ENCODE peak calls at places on chromosomes 11 and 22, in eight cellular contexts. One of them, this sample, is unnamed.

GRCh38 chr11:96051820-96052219 is 127.9 kb upstream of the MTMR2 start:
- DNase-seq in A172: no peak
- DNase-seq in stimulated activated CD4-positive, alpha-beta T cell treated with anti-CD3 and anti-CD28 coated beads, Interleukin-2, amount 100 ng/mL, for 48 hours: no peak
- DNase-seq in cardiac muscle cell: no peak
- DNase-seq in right lobe of liver: no peak
- DNase-seq in SW 1271: no peak
- DNase-seq in uterus: no peak
- DNase-seq in ovary: no peak
- DNase-seq in this sample: no peak

GRCh38 chr11:68264741-68265540 is 6.8 kb downstream of the C11orf24 start:
- DNase-seq in SW 1271: no peak
- DNase-seq in stimulated activated CD4-positive, alpha-beta T cell treated with anti-CD3 and anti-CD28 coated beads, Interleukin-2, amount 100 ng/mL, for 48 hours: no peak
- DNase-seq in uterus: no peak
- DNase-seq in right lobe of liver: no peak
- DNase-seq in A172: no peak
- DNase-seq in cardiac muscle cell: no peak
- DNase-seq in ovary: no peak
- DNase-seq in this sample: no peak

GRCh38 chr11:74255741-74256369 is 55.6 kb downstream of the P4HA3 start:
- DNase-seq in ovary: peak
- DNase-seq in uterus: peak
- DNase-seq in stimulated activated CD4-positive, alpha-beta T cell treated with anti-CD3 and anti-CD28 coated beads, Interleukin-2, amount 100 ng/mL, for 48 hours: peak
- DNase-seq in A172: peak
- DNase-seq in SW 1271: no peak
- DNase-seq in cardiac muscle cell: peak
- DNase-seq in right lobe of liver: no peak
- DNase-seq in this sample: peak

GRCh38 chr11:131370090-131370751 is at the start of gene NTM:
- DNase-seq in cardiac muscle cell: peak
- DNase-seq in right lobe of liver: no peak
- DNase-seq in stimulated activated CD4-positive, alpha-beta T cell treated with anti-CD3 and anti-CD28 coated beads, Interleukin-2, amount 100 ng/mL, for 48 hours: no peak
- DNase-seq in A172: no peak
- DNase-seq in ovary: no peak
- DNase-seq in uterus: no peak
- DNase-seq in SW 1271: no peak
- DNase-seq in this sample: peak

GRCh38 chr22:39292561-39293074 is 26.8 kb downstream of the RPL3 start:
- DNase-seq in A172: peak
- DNase-seq in SW 1271: peak
- DNase-seq in cardiac muscle cell: peak
- DNase-seq in right lobe of liver: peak
- DNase-seq in uterus: peak
- DNase-seq in ovary: peak
- DNase-seq in stimulated activated CD4-positive, alpha-beta T cell treated with anti-CD3 and anti-CD28 coated beads, Interleukin-2, amount 100 ng/mL, for 48 hours: no peak
- DNase-seq in this sample: peak

GRCh38 chr11:12826441-12826840 is 152.2 kb downstream of the TEAD1 start:
- DNase-seq in A172: no peak
- DNase-seq in SW 1271: no peak
- DNase-seq in stimulated activated CD4-positive, alpha-beta T cell treated with anti-CD3 and anti-CD28 coated beads, Interleukin-2, amount 100 ng/mL, for 48 hours: no peak
- DNase-seq in cardiac muscle cell: no peak
- DNase-seq in ovary: no peak
- DNase-seq in right lobe of liver: no peak
- DNase-seq in uterus: no peak
- DNase-seq in this sample: no peak

GRCh38 chr22:20639343-20639742 is 131.9 kb downstream of the MED15 start:
- DNase-seq in SW 1271: no peak
- DNase-seq in ovary: no peak
- DNase-seq in A172: no peak
- DNase-seq in right lobe of liver: no peak
- DNase-seq in stimulated activated CD4-positive, alpha-beta T cell treated with anti-CD3 and anti-CD28 coated beads, Interleukin-2, amount 100 ng/mL, for 48 hours: no peak
- DNase-seq in uterus: no peak
- DNase-seq in cardiac muscle cell: no peak
- DNase-seq in this sample: no peak

GRCh38 chr22:42000466-42000865 is 1.9 kb downstream of the WBP2NL start:
- DNase-seq in right lobe of liver: no peak
- DNase-seq in ovary: no peak
- DNase-seq in stimulated activated CD4-positive, alpha-beta T cell treated with anti-CD3 and anti-CD28 coated beads, Interleukin-2, amount 100 ng/mL, for 48 hours: no peak
- DNase-seq in cardiac muscle cell: no peak
- DNase-seq in SW 1271: no peak
- DNase-seq in uterus: no peak
- DNase-seq in A172: no peak
- DNase-seq in this sample: no peak

GRCh38 chr11:30008946-30009525 is 7.8 kb downstream of the KCNA4 start:
- DNase-seq in A172: no peak
- DNase-seq in cardiac muscle cell: no peak
- DNase-seq in right lobe of liver: no peak
- DNase-seq in stimulated activated CD4-positive, alpha-beta T cell treated with anti-CD3 and anti-CD28 coated beads, Interleukin-2, amount 100 ng/mL, for 48 hours: no peak
- DNase-seq in SW 1271: no peak
- DNase-seq in uterus: no peak
- DNase-seq in ovary: no peak
- DNase-seq in this sample: no peak

GRCh38 chr11:1763336-1763795 is 361 bp downstream of the CTSD start:
- DNase-seq in SW 1271: no peak
- DNase-seq in stimulated activated CD4-positive, alpha-beta T cell treated with anti-CD3 and anti-CD28 coated beads, Interleukin-2, amount 100 ng/mL, for 48 hours: no peak
- DNase-seq in ovary: no peak
- DNase-seq in A172: no peak
- DNase-seq in right lobe of liver: no peak
- DNase-seq in cardiac muscle cell: no peak
- DNase-seq in uterus: no peak
- DNase-seq in this sample: peak

GRCh38 chr11:46296520-46297448 is 19.3 kb downstream of the CREB3L1 start:
- DNase-seq in right lobe of liver: no peak
- DNase-seq in stimulated activated CD4-positive, alpha-beta T cell treated with anti-CD3 and anti-CD28 coated beads, Interleukin-2, amount 100 ng/mL, for 48 hours: no peak
- DNase-seq in SW 1271: no peak
- DNase-seq in A172: peak
- DNase-seq in cardiac muscle cell: peak
- DNase-seq in uterus: peak
- DNase-seq in ovary: peak
- DNase-seq in this sample: peak

This sample was measured in heart left ventricle.